ENCODE peak calls at places on chromosomes 11 and 22, in seven cellular contexts. T is PC-9, Q is fibroblast of lung, Y is IMR-90, S is sigmoid colon, F is mammary epithelial cell, J is stomach. A is an unnamed sample.
A peak's percentile ranks its signal among the peaks of the same experiment; 100 is the strongest.

GRCh38 chr11:7251487-7251835 is 243 bp upstream of the SYT9 start:
- DNase-seq in T (no peak), Q (no peak), Y (no peak), S (no peak), F (no peak), J (no peak), A (no peak)

GRCh38 chr22:17264321-17265052 is 45.3 kb upstream of the ADA2 start:
- DNase-seq in T (no peak), Q (peak; percentile 72), Y (peak; percentile 30), S (no peak), F (no peak), J (no peak), A (no peak)

GRCh38 chr11:133747409-133747808 is 97.9 kb downstream of the SPATA19 start:
- DNase-seq in T (no peak), Q (no peak), Y (no peak), S (no peak), F (no peak), J (no peak), A (no peak)

GRCh38 chr11:19433367-19433766 is 192.6 kb upstream of the E2F8 start:
- DNase-seq in T (no peak), Q (no peak), Y (no peak), S (no peak), F (no peak), J (no peak), A (no peak)

GRCh38 chr11:43404406-43404805 is 45.7 kb downstream of the TTC17 start:
- DNase-seq in T (no peak), Q (no peak), Y (no peak), S (no peak), F (peak; percentile 16), J (no peak), A (no peak)

GRCh38 chr11:20008190-20008801 is 152.0 kb downstream of the DBX1 start:
- DNase-seq in T (no peak), Q (no peak), Y (no peak), S (no peak), F (no peak), J (no peak), A (no peak)

GRCh38 chr11:8056810-8057463 is 24.1 kb upstream of the TUB start:
- DNase-seq in T (no peak), Q (peak; percentile 83), Y (peak; percentile 68), S (peak; percentile 95), F (no peak), J (peak; percentile 26), A (no peak)

GRCh38 chr11:13962562-13963168 is at the start of gene SPON1:
- DNase-seq in T (no peak), Q (peak; percentile 49), Y (peak; percentile 15), S (peak; percentile 75), F (peak; percentile 27), J (peak; percentile 30), A (peak; percentile 76)

GRCh38 chr11:13289081-13289480 is 11.5 kb downstream of the BMAL1 start:
- DNase-seq in T (no peak), Q (peak; percentile 39), Y (peak; percentile 43), S (no peak), F (no peak), J (no peak), A (peak; percentile 43)

GRCh38 chr11:33256031-33256807 is 962 bp upstream of the HIPK3 start:
- DNase-seq in T (no peak), Q (no peak), Y (no peak), S (no peak), F (no peak), J (no peak), A (no peak)

GRCh38 chr11:130215531-130216220 is 56.1 kb downstream of the ST14 start:
- DNase-seq in T (no peak), Q (no peak), Y (no peak), S (no peak), F (no peak), J (peak; percentile 24), A (no peak)

GRCh38 chr11:68565768-68566167 is 105.2 kb downstream of the PPP6R3 start:
- DNase-seq in T (no peak), Q (no peak), Y (no peak), S (no peak), F (no peak), J (no peak), A (no peak)

GRCh38 chr11:3723014-3723708 is 52.0 kb upstream of the CHRNA10 start:
- DNase-seq in T (no peak), Q (peak; percentile 98), Y (peak; percentile 99), S (no peak), F (peak; percentile 80), J (no peak), A (no peak)

GRCh38 chr22:43884600-43885318 is 7.1 kb downstream of the PNPLA5 start:
- DNase-seq in T (peak; percentile 60), Q (peak; percentile 53), Y (peak; percentile 31), S (peak; percentile 61), F (peak; percentile 23), J (peak; percentile 57), A (peak; percentile 46)

GRCh38 chr11:43392713-43393112 is 34.0 kb downstream of the TTC17 start:
- DNase-seq in T (no peak), Q (no peak), Y (no peak), S (no peak), F (no peak), J (no peak), A (no peak)

GRCh38 chr22:22463855-22464540 is 44.5 kb downstream of the ZNF280B start:
- DNase-seq in T (peak; percentile 33), Q (peak; percentile 74), Y (peak; percentile 57), S (no peak), F (peak; percentile 25), J (peak; percentile 35), A (peak; percentile 54)

GRCh38 chr22:22377335-22377734 is 131.2 kb downstream of the ZNF280B start:
- DNase-seq in T (no peak), Q (no peak), Y (no peak), S (no peak), F (no peak), J (no peak), A (no peak)

GRCh38 chr11:5690216-5690615 is 626 bp downstream of the TRIM22 start:
- DNase-seq in T (no peak), Q (peak; percentile 51), Y (peak; percentile 40), S (no peak), F (peak; percentile 29), J (no peak), A (no peak)

GRCh38 chr22:26430600-26430999 is 1.5 kb downstream of the ASPHD2 start:
- DNase-seq in T (no peak), Q (no peak), Y (no peak), S (no peak), F (no peak), J (no peak), A (no peak)

GRCh38 chr11:12642040-12642439 is 32.2 kb upstream of the TEAD1 start:
- DNase-seq in T (no peak), Q (peak; percentile 28), Y (peak; percentile 68), S (no peak), F (peak; percentile 3), J (no peak), A (no peak)

DNA sequence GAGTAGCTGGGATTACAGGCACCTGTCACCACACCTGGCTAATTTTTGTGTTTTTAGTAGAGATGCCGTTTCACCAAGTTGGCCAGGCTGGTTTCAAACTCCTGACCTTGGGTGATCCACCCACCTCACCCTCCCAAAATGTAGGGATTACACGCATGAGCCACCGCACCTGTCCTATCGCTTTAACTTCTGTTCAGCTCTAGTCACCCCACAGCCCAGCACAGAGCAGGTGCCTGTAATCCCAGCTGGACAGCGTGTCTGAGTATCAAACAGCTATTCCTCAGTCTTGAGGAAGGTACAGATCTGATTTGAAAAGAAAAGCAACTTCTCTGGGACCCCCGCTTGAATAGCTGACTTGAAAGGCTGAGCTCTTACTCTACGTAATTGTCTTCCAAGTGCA is 149.1 kb downstream of the CTTN start:
- DNase-seq in T (no peak), Q (no peak), Y (no peak), S (no peak), F (no peak), J (no peak), A (no peak)
- H3K4me3 ChIP-seq in T (no peak overlapping the region), Q (no peak overlapping the region), Y (no peak overlapping the region), S (no peak overlapping the region), F (no peak overlapping the region), J (no peak overlapping the region), A (no peak overlapping the region)

DNA sequence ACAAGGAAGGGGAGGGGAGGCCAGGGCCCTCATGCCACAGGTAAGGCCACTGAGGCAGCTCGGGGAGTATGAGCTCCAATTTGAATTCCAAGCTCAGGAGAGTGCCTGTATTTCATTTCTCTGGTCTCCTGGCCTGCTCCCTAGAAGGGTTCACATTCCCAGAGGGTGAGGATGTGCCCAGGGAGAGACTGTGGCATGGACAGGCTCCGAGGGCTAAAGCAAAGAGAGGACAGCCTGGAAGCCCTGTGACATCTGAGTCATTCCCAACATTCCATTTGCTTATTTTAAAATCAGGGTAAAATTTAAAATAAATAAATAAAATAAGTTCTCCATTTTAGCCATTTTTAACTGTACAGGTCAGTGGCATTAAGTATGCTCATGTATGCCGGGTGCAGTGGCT is 18.6 kb upstream of the FOLR1 start:
- DNase-seq in T (no peak), Q (no peak), Y (peak; percentile 16), S (no peak), F (no peak), J (no peak), A (no peak)
- H3K4me1 ChIP-seq in T (no peaks in the 10 kb centered on the region), Q (no peaks in the 10 kb centered on the region), Y (peaks cover 3% of the 10 kb centered on the region), S (no peaks in the 10 kb centered on the region), F (peaks cover 18% of the 10 kb centered on the region), J (no peaks in the 10 kb centered on the region), A (peaks cover 60% of the 10 kb centered on the region)

DNA sequence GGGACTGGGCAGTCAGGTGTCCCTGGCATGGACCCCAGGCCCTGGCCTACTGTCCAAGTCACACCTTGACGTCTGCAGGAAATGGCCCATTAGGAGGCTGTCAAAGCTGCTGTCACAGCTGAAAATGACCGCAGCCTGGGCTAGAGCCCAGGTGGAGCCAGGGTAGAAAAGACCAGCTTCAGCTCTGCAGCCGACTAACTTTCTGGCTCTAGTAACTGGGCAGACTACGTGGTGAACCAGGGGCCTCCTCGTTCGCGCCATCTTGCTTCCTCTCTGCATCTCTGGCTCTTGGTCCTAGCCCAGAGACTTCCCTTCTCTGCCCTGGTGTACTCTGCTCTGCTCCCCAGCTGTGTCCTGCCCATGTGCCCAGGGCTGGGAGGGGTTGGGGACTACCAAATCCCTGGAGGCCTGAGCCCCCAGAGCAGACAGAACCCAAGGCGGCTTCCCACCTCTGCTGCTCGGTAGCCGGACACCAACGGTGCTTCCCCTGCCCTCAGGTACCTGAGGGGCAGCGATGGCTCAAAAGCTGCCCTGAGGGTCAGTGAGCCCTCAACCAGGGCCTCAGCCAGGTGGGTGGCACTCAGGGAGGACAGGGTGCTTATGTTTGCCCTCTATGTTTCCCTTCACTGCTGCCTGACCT is 19.7 kb downstream of the SART1 start:
- DNase-seq in T (no peak), Q (no peak), Y (no peak), S (peak; percentile 47), F (no peak), J (no peak), A (no peak)
- TF ChIP-seq CTCF in T (no peak), Q (no peak), Y (no peak), S (no peak), F (no peak), J (no peak), A (no peak)

GRCh38 chr11:57251037-57251436 is 14.0 kb upstream of the APLNR start:
- DNase-seq in T (no peak), Q (no peak), Y (no peak), S (no peak), F (no peak), J (no peak), A (no peak)

GRCh38 chr11:57244911-57245310 is 7.9 kb upstream of the APLNR start:
- DNase-seq in T (no peak), Q (no peak), Y (no peak), S (no peak), F (no peak), J (no peak), A (no peak)

GRCh38 chr11:57249384-57250319 is 12.6 kb upstream of the APLNR start:
- DNase-seq in T (peak; percentile 69), Q (peak; percentile 72), Y (peak; percentile 64), S (peak; percentile 72), F (peak; percentile 70), J (peak; percentile 71), A (peak; percentile 72)

GRCh38 chr11:57251491-57252104 is 14.5 kb upstream of the APLNR start:
- DNase-seq in T (peak; percentile 7), Q (peak; percentile 39), Y (peak; percentile 47), S (no peak), F (no peak), J (no peak), A (no peak)

GRCh38 chr11:57248780-57249383 is 11.8 kb upstream of the APLNR start:
- DNase-seq in T (peak; percentile 60), Q (peak; percentile 68), Y (peak; percentile 67), S (peak; percentile 79), F (peak; percentile 52), J (peak; percentile 46), A (peak; percentile 73)
- H3K4me3 ChIP-seq in T (no peak overlapping the region), Q (no peak overlapping the region), Y (no peak overlapping the region), S (no peak overlapping the region), F (no peak overlapping the region), J (no peak overlapping the region), A (no peak overlapping the region)

A was measured in Caco-2.